ENCODE peak calls at places on chromosomes 13 and 19, in five cellular contexts. One of them, this sample, is unnamed.

GRCh38 chr19:39540333-39540673 is 342 bp upstream of the EID2 start:
- DNase-seq in CD8-positive, alpha-beta T cell: no peak
- DNase-seq in Calu3: no peak
- DNase-seq in RWPE2: no peak
- DNase-seq in amygdala: no peak
- DNase-seq in this sample: no peak

GRCh38 chr13:98439136-98439828 is 137.6 kb downstream of the STK24 start:
- DNase-seq in CD8-positive, alpha-beta T cell: no peak
- DNase-seq in Calu3: no peak
- DNase-seq in RWPE2: peak; percentile 34
- DNase-seq in amygdala: no peak
- DNase-seq in this sample: no peak

GRCh38 chr13:50829896-50830295 is 13.6 kb downstream of the DLEU7 start:
- DNase-seq in CD8-positive, alpha-beta T cell: no peak
- DNase-seq in Calu3: no peak
- DNase-seq in RWPE2: no peak
- DNase-seq in amygdala: no peak
- DNase-seq in this sample: no peak

GRCh38 chr13:106484084-106484754 is 51.2 kb downstream of the EFNB2 start:
- DNase-seq in CD8-positive, alpha-beta T cell: no peak
- DNase-seq in Calu3: no peak
- DNase-seq in RWPE2: no peak
- DNase-seq in amygdala: no peak
- DNase-seq in this sample: no peak

GRCh38 chr19:54959840-54960239 is 6.3 kb upstream of the NLRP2 start:
- DNase-seq in CD8-positive, alpha-beta T cell: no peak
- DNase-seq in Calu3: no peak
- DNase-seq in RWPE2: no peak
- DNase-seq in amygdala: no peak
- DNase-seq in this sample: no peak

GRCh38 chr13:113009743-113010509 is 40.9 kb downstream of the MCF2L start:
- DNase-seq in CD8-positive, alpha-beta T cell: no peak
- DNase-seq in Calu3: no peak
- DNase-seq in RWPE2: no peak
- DNase-seq in amygdala: no peak
- DNase-seq in this sample: no peak

GRCh38 chr19:38405276-38405675 is 2.4 kb downstream of the FAM98C start:
- DNase-seq in CD8-positive, alpha-beta T cell: no peak
- DNase-seq in Calu3: no peak
- DNase-seq in RWPE2: no peak
- DNase-seq in amygdala: no peak
- DNase-seq in this sample: no peak

GRCh38 chr19:28971011-28971410 is 241.9 kb downstream of the UQCRFS1 start:
- DNase-seq in CD8-positive, alpha-beta T cell: no peak
- DNase-seq in Calu3: no peak
- DNase-seq in RWPE2: no peak
- DNase-seq in amygdala: no peak
- DNase-seq in this sample: no peak

GRCh38 chr19:31715249-31715944 is 366.2 kb upstream of the TSHZ3 start:
- DNase-seq in CD8-positive, alpha-beta T cell: no peak
- DNase-seq in Calu3: no peak
- DNase-seq in RWPE2: no peak
- DNase-seq in amygdala: no peak
- DNase-seq in this sample: no peak

GRCh38 chr13:46896346-46897138 is at the start of gene HTR2A:
- DNase-seq in CD8-positive, alpha-beta T cell: no peak
- DNase-seq in Calu3: no peak
- DNase-seq in RWPE2: no peak
- DNase-seq in amygdala: no peak
- DNase-seq in this sample: no peak

GRCh38 chr13:31998131-31998530 is 33.4 kb upstream of the FRY start:
- DNase-seq in CD8-positive, alpha-beta T cell: no peak
- DNase-seq in Calu3: peak; percentile 27
- DNase-seq in RWPE2: no peak
- DNase-seq in amygdala: no peak
- DNase-seq in this sample: no peak

GRCh38 chr19:11091343-11092153 is 2.3 kb downstream of the LDLR start:
- DNase-seq in CD8-positive, alpha-beta T cell: peak; percentile 60
- DNase-seq in Calu3: peak; percentile 66
- DNase-seq in RWPE2: peak; percentile 86
- DNase-seq in amygdala: no peak
- DNase-seq in this sample: no peak

GRCh38 chr19:54804101-54804500 is 691 bp downstream of the KIR2DL4 start:
- DNase-seq in CD8-positive, alpha-beta T cell: no peak
- DNase-seq in Calu3: no peak
- DNase-seq in RWPE2: no peak
- DNase-seq in amygdala: no peak
- DNase-seq in this sample: peak; percentile 17

GRCh38 chr13:33150146-33150545 is 133.9 kb downstream of the KL start:
- DNase-seq in CD8-positive, alpha-beta T cell: no peak
- DNase-seq in Calu3: no peak
- DNase-seq in RWPE2: no peak
- DNase-seq in amygdala: no peak
- DNase-seq in this sample: no peak

GRCh38 chr19:2302319-2303208 is 5.4 kb downstream of the LINGO3 start:
- DNase-seq in CD8-positive, alpha-beta T cell: peak; percentile 20
- DNase-seq in Calu3: no peak
- DNase-seq in RWPE2: no peak
- DNase-seq in amygdala: no peak
- DNase-seq in this sample: no peak

GRCh38 chr13:37097008-37097579 is 8.4 kb downstream of the CSNK1A1L start:
- DNase-seq in CD8-positive, alpha-beta T cell: no peak
- DNase-seq in Calu3: no peak
- DNase-seq in RWPE2: no peak
- DNase-seq in amygdala: no peak
- DNase-seq in this sample: no peak

GRCh38 chr19:49953376-49953775 is 7.6 kb downstream of the SIGLEC11 start:
- DNase-seq in CD8-positive, alpha-beta T cell: no peak
- DNase-seq in Calu3: no peak
- DNase-seq in RWPE2: no peak
- DNase-seq in amygdala: no peak
- DNase-seq in this sample: no peak

GRCh38 chr13:79973533-79973963 is 367.4 kb downstream of the SPRY2 start:
- DNase-seq in CD8-positive, alpha-beta T cell: no peak
- DNase-seq in Calu3: no peak
- DNase-seq in RWPE2: no peak
- DNase-seq in amygdala: no peak
- DNase-seq in this sample: no peak

GRCh38 chr19:17719730-17720486 is 628 bp downstream of the MAP1S start:
- DNase-seq in CD8-positive, alpha-beta T cell: peak; percentile 23
- DNase-seq in Calu3: peak; percentile 44
- DNase-seq in RWPE2: no peak
- DNase-seq in amygdala: no peak
- DNase-seq in this sample: no peak

GRCh38 chr13:66468656-66469055 is 761.5 kb downstream of the PCDH9 start:
- DNase-seq in CD8-positive, alpha-beta T cell: no peak
- DNase-seq in Calu3: no peak
- DNase-seq in RWPE2: no peak
- DNase-seq in amygdala: no peak
- DNase-seq in this sample: no peak

GRCh38 chr19:51127755-51128154 is 3.0 kb downstream of the SIGLEC9 start:
- DNase-seq in CD8-positive, alpha-beta T cell: no peak
- DNase-seq in Calu3: no peak
- DNase-seq in RWPE2: no peak
- DNase-seq in amygdala: no peak
- DNase-seq in this sample: peak; percentile 34

GRCh38 chr19:42232435-42232834 is 10.0 kb downstream of the GSK3A start:
- DNase-seq in CD8-positive, alpha-beta T cell: no peak
- DNase-seq in Calu3: no peak
- DNase-seq in RWPE2: no peak
- DNase-seq in amygdala: no peak
- DNase-seq in this sample: no peak

GRCh38 chr19:18176367-18177310 is 3.0 kb downstream of the IFI30 start:
- DNase-seq in CD8-positive, alpha-beta T cell: no peak
- DNase-seq in Calu3: no peak
- DNase-seq in RWPE2: no peak
- DNase-seq in amygdala: no peak
- DNase-seq in this sample: no peak